ENCODE peak calls at places on chromosomes 11 and 22, in four cellular contexts. U is HepG2, R is H1, M is K562. C is an unnamed sample.

GRCh38 chr11:6618117-6619020 is 853 bp downstream of the TPP1 start:
- DNase-seq in M (peak), R (no peak), U (peak), C (no peak)

GRCh38 chr22:30205281-30206115 is 41.1 kb downstream of the LIF start:
- DNase-seq in M (no peak), U (peak), R (no peak), C (no peak)

GRCh38 chr11:34161812-34162506 is 56.5 kb downstream of the NAT10 start:
- DNase-seq in M (peak), R (no peak), U (no peak), C (no peak)

GRCh38 chr11:10930224-10930960 is 72.5 kb upstream of the ZBED5 start:
- DNase-seq in R (no peak), M (no peak), U (no peak), C (peak)

GRCh38 chr11:35077709-35078695 is 61.0 kb upstream of the CD44 start:
- DNase-seq in R (no peak), M (no peak), U (no peak), C (no peak)

GRCh38 chr11:18493310-18493709 is 33.4 kb downstream of the TSG101 start:
- DNase-seq in M (no peak), U (no peak), R (no peak), C (no peak)

GRCh38 chr11:32088117-32088941 is 2.5 kb upstream of the RCN1 start:
- DNase-seq in R (no peak), U (no peak), M (peak), C (no peak)

GRCh38 chr11:64247729-64248531 is 1.2 kb upstream of the PPP1R14B start:
- DNase-seq in U (no peak), M (no peak), R (no peak), C (no peak)

GRCh38 chr22:43449205-43449830 is 37.5 kb downstream of the MPPED1 start:
- DNase-seq in M (peak), R (no peak), U (no peak), C (peak)

GRCh38 chr22:33130473-33130872 is 72.3 kb upstream of the SYN3 start:
- DNase-seq in R (no peak), U (peak), M (no peak), C (no peak)

GRCh38 chr11:127651175-127651887 is 650.8 kb upstream of the KIRREL3 start:
- DNase-seq in M (no peak), U (no peak), R (no peak), C (no peak)

GRCh38 chr22:39176067-39176621 is 23.7 kb upstream of the CBX7 start:
- DNase-seq in U (peak), M (no peak), R (peak), C (peak)

GRCh38 chr22:31262369-31263133 is 29.7 kb downstream of the PIK3IP1 start:
- DNase-seq in U (no peak), R (no peak), M (no peak), C (no peak)

GRCh38 chr11:58965246-58965985 is 26.1 kb downstream of the GLYATL1 start:
- DNase-seq in M (no peak), U (no peak), R (no peak), C (no peak)

GRCh38 chr11:131849485-131849884 is 479.1 kb downstream of the NTM start:
- DNase-seq in U (no peak), M (no peak), R (no peak), C (no peak)

GRCh38 chr22:30823015-30823370 is 128.3 kb downstream of the OSBP2 start:
- DNase-seq in R (no peak), M (peak), U (no peak), C (peak)

GRCh38 chr22:35355744-35356420 is 25.0 kb upstream of the HMOX1 start:
- DNase-seq in R (no peak), M (no peak), U (no peak), C (no peak)

GRCh38 chr11:3022300-3022967 is 30.3 kb upstream of the NAP1L4 start:
- DNase-seq in M (no peak), U (no peak), R (no peak), C (no peak)

GRCh38 chr11:60924906-60925684 is 835 bp downstream of the TMEM132A start:
- DNase-seq in M (no peak), R (no peak), U (no peak), C (no peak)

GRCh38 chr11:76030286-76030685 is 176.0 kb downstream of the WNT11 start:
- DNase-seq in R (no peak), U (peak), M (no peak), C (no peak)

GRCh38 chr11:57566564-57567209 is 785 bp downstream of the UBE2L6 start:
- DNase-seq in U (no peak), M (no peak), R (no peak), C (no peak)

GRCh38 chr22:40485813-40486610 is 115.6 kb downstream of the SGSM3 start:
- DNase-seq in U (no peak), M (no peak), R (no peak), C (no peak)

GRCh38 chr11:15826826-15827225 is 529.5 kb downstream of the SOX6 start:
- DNase-seq in R (peak), U (no peak), M (peak), C (peak)

GRCh38 chr11:128481135-128481534 is 106.2 kb downstream of the ETS1 start:
- DNase-seq in M (no peak), R (no peak), U (no peak), C (no peak)

GRCh38 chr11:14593671-14594070 is 49.9 kb upstream of the PDE3B start:
- DNase-seq in R (no peak), M (no peak), U (no peak), C (no peak)

GRCh38 chr22:47343611-47344010 is 581.2 kb downstream of the TBC1D22A start:
- DNase-seq in R (no peak), M (no peak), U (no peak), C (no peak)

GRCh38 chr22:47344414-47344813 is 582.0 kb downstream of the TBC1D22A start:
- DNase-seq in R (no peak), U (no peak), M (no peak), C (no peak)

GRCh38 chr22:47342446-47342845 is 580.0 kb downstream of the TBC1D22A start:
- DNase-seq in U (no peak), R (no peak), M (no peak), C (no peak)

GRCh38 chr22:47340851-47341436 is 578.5 kb downstream of the TBC1D22A start:
- DNase-seq in R (no peak), U (no peak), M (no peak), C (no peak)

GRCh38 chr22:47341464-47341863 is 579.0 kb downstream of the TBC1D22A start:
- DNase-seq in U (no peak), R (no peak), M (no peak), C (no peak)
- TF ChIP-seq ATF2 in U (no peak), R (no peak), M (no peak), C (no peak)

DNA sequence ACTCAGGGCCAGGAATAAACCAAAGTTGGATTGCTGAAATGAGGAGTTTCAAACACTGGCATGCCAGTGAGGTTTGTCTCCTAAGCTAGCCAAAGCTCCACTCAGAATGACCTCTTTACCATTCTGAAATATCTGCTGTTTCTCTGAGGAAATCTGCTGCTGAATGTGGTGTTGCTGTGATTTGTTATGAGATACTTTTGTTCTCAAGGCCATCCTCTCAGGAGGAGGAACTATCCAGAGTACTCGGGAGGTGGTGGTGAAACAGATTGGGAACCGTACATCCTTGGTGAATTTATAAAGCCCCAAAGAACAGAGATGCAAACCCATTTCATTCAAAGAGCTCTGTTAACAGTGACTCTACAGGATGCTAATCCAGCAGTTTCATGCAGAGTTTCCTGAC is 50.5 kb downstream of the BDNF start:
- DNase-seq in M (no peak), U (no peak), R (no peak), C (no peak)
- TF ChIP-seq ATF2 in M (no peak), U (no peak), R (no peak), C (no peak)

DNA sequence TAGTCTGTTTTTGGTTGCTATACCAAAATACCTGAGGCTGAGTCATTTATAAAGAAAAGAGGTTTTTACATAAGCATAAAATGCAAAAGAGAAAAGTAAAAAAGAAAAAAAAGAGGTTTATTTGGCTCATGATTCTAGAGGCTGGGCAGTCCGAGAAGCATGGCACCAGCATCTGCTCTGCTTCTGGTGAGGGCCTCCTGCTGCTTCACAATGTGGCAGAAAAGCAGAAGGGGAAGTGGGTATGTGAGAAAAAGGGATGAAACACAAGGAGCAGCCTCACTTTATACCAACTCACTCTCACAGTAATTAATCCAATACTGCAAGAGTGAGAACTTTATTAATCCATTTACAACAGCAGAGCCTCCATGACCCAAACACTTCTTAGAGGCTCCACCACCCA is 47.1 kb downstream of the MTNR1B start:
- DNase-seq in U (no peak), M (no peak), R (no peak), C (no peak)
- TF ChIP-seq ATF2 in U (no peak), M (no peak), R (no peak), C (no peak)

DNA sequence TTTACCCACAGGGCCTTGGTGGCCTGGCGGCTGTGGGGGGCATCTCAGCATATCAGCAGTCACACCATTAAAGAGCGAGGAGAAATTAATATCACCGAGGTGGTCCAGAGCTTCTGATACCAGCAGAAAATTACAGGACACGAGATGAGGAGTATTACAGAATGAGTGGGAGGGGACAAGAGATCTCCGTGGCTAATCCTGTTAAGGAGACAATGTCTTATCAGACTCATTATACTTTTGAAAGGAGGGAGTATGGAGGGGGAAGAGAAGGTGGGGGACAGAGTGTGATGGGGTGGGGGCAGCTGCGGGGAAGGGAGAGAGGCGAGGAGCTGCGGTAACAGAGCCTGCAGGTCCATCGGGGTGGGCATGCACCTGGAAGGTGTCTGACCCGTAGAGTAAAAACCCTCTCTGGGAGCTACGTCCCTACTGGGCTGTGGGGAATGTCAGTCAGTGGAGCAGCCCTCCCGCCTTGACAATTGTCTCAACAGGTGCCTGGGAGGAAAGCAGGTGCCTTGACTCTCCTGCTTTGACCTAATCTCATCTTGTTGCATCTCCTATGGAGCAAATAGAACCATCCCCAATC is 224.2 kb downstream of the CEP164 start:
- DNase-seq in U (no peak), M (no peak), R (no peak), C (no peak)
- TF ChIP-seq ATF2 in U (no peak), M (no peak), R (no peak), C (no peak)

DNA sequence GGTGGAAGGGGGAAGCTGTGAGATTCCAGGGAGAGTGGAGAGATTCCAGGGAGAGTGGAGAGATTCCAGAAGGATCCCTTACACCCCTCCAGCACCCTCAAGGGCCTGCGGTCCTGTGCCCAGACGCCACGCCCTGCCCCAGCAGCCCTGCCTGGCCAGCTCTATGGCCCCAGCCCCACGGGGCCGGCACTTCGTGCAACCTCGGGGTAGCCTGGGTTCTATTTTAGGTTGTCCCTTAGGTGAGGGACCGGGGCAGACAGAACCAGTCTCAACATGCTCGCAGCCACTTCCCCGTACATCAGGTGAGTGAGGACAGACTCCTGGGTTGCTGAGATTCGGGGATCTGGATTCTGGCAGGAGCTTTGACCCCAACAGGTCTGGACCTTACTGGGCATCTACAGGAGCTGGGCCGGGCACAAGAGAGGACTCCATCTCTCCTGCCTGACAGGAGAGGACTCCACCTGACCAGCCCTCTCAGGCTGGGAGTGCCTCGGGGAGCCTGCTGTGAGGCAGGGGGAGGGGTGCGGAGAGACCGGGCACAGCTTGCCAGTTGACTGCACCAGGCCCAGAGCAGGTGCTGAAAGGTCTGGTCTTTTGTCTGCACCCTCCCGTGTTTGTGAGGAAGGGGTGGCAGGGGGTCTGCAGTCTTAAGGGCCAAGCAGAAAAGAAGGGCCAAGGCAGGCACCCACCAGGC is 8.5 kb upstream of the ADORA2A start:
- DNase-seq in U (no peak), R (no peak), M (no peak), C (no peak)
- TF ChIP-seq ATF2 in U (no peak), R (no peak), M (no peak), C (no peak)

GRCh38 chr11:369336-370018 is at the start of gene B4GALNT4:
- DNase-seq in U (no peak), M (peak), R (no peak), C (peak)
- TF ChIP-seq ATF2 in U (no peak), M (no peak), R (no peak), C (no peak)